ENCODE peak calls at places on chromosome 5, in five cellular contexts. One of them, this sample, is unnamed.

GRCh38 chr5:150488519-150489357 is 19.2 kb upstream of the NDST1 start:
- DNase-seq in GM12878: no peak
- DNase-seq in SK-N-SH: no peak
- DNase-seq in HepG2: no peak
- DNase-seq in K562: peak
- DNase-seq in this sample: no peak

GRCh38 chr5:10825897-10826644 is 65.0 kb upstream of the DAP start:
- DNase-seq in K562: peak
- DNase-seq in HepG2: no peak
- DNase-seq in SK-N-SH: no peak
- DNase-seq in GM12878: no peak
- DNase-seq in this sample: no peak

GRCh38 chr5:1368756-1369155 is 23.9 kb upstream of the CLPTM1L start:
- DNase-seq in GM12878: no peak
- DNase-seq in HepG2: no peak
- DNase-seq in K562: no peak
- DNase-seq in SK-N-SH: no peak
- DNase-seq in this sample: no peak

GRCh38 chr5:15513379-15513778 is 13.4 kb downstream of the FBXL7 start:
- DNase-seq in SK-N-SH: peak
- DNase-seq in HepG2: no peak
- DNase-seq in K562: no peak
- DNase-seq in GM12878: no peak
- DNase-seq in this sample: no peak

GRCh38 chr5:134586866-134587524 is 45.6 kb downstream of the SAR1B start:
- DNase-seq in K562: peak
- DNase-seq in HepG2: peak
- DNase-seq in GM12878: peak
- DNase-seq in SK-N-SH: peak
- DNase-seq in this sample: peak

GRCh38 chr5:143117821-143118220 is 285.7 kb downstream of the NR3C1 start:
- DNase-seq in GM12878: no peak
- DNase-seq in HepG2: no peak
- DNase-seq in K562: no peak
- DNase-seq in SK-N-SH: no peak
- DNase-seq in this sample: no peak

GRCh38 chr5:173029499-173029921 is 26.6 kb upstream of the CREBRF start:
- DNase-seq in HepG2: no peak
- DNase-seq in K562: peak
- DNase-seq in GM12878: no peak
- DNase-seq in SK-N-SH: no peak
- DNase-seq in this sample: no peak

GRCh38 chr5:96976-97640 is 5.1 kb downstream of the PLEKHG4B start:
- DNase-seq in HepG2: no peak
- DNase-seq in GM12878: no peak
- DNase-seq in K562: no peak
- DNase-seq in SK-N-SH: no peak
- DNase-seq in this sample: no peak

GRCh38 chr5:11400312-11400711 is 503.9 kb downstream of the CTNND2 start:
- DNase-seq in GM12878: no peak
- DNase-seq in K562: no peak
- DNase-seq in HepG2: no peak
- DNase-seq in SK-N-SH: no peak
- DNase-seq in this sample: no peak

GRCh38 chr5:123358751-123359150 is 64.5 kb downstream of the CEP120 start:
- DNase-seq in HepG2: no peak
- DNase-seq in GM12878: no peak
- DNase-seq in SK-N-SH: no peak
- DNase-seq in K562: no peak
- DNase-seq in this sample: no peak

GRCh38 chr5:159915913-159916840 is at the start of gene ADRA1B:
- DNase-seq in HepG2: peak
- DNase-seq in SK-N-SH: peak
- DNase-seq in GM12878: no peak
- DNase-seq in K562: peak
- DNase-seq in this sample: peak

GRCh38 chr5:170025853-170026252 is 45.6 kb upstream of the INSYN2B start:
- DNase-seq in K562: no peak
- DNase-seq in HepG2: no peak
- DNase-seq in GM12878: no peak
- DNase-seq in SK-N-SH: no peak
- DNase-seq in this sample: no peak

GRCh38 chr5:138455191-138455930 is 9.9 kb upstream of the EGR1 start:
- DNase-seq in GM12878: no peak
- DNase-seq in HepG2: no peak
- DNase-seq in K562: no peak
- DNase-seq in SK-N-SH: no peak
- DNase-seq in this sample: no peak

GRCh38 chr5:53782620-53783019 is 222.2 kb downstream of the NDUFS4 start:
- DNase-seq in GM12878: no peak
- DNase-seq in HepG2: no peak
- DNase-seq in SK-N-SH: no peak
- DNase-seq in K562: no peak
- DNase-seq in this sample: no peak

GRCh38 chr5:128536861-128537305 is 1.2 kb downstream of the FBN2 start:
- DNase-seq in HepG2: no peak
- DNase-seq in GM12878: no peak
- DNase-seq in SK-N-SH: peak
- DNase-seq in K562: no peak
- DNase-seq in this sample: peak

GRCh38 chr5:122067330-122067885 is 10.7 kb downstream of the LOX start:
- DNase-seq in HepG2: no peak
- DNase-seq in GM12878: no peak
- DNase-seq in K562: no peak
- DNase-seq in SK-N-SH: no peak
- DNase-seq in this sample: no peak

GRCh38 chr5:157600252-157600651 is 24.7 kb upstream of the ADAM19 start:
- DNase-seq in SK-N-SH: no peak
- DNase-seq in HepG2: no peak
- DNase-seq in GM12878: no peak
- DNase-seq in K562: no peak
- DNase-seq in this sample: no peak

GRCh38 chr5:137190031-137190430 is 309.1 kb downstream of the SPOCK1 start:
- DNase-seq in SK-N-SH: no peak
- DNase-seq in GM12878: no peak
- DNase-seq in K562: no peak
- DNase-seq in HepG2: no peak
- DNase-seq in this sample: no peak

GRCh38 chr5:88770290-88771257 is 112.4 kb downstream of the MEF2C start:
- DNase-seq in GM12878: no peak
- DNase-seq in K562: no peak
- DNase-seq in SK-N-SH: no peak
- DNase-seq in HepG2: no peak
- DNase-seq in this sample: no peak

GRCh38 chr5:175728885-175729828 is 71.3 kb downstream of the HRH2 start:
- DNase-seq in GM12878: no peak
- DNase-seq in SK-N-SH: peak
- DNase-seq in K562: peak
- DNase-seq in HepG2: no peak
- DNase-seq in this sample: no peak

GRCh38 chr5:149618581-149619248 is 37.4 kb downstream of the ARHGEF37 start:
- DNase-seq in GM12878: peak
- DNase-seq in SK-N-SH: peak
- DNase-seq in HepG2: peak
- DNase-seq in K562: peak
- DNase-seq in this sample: peak

DNA sequence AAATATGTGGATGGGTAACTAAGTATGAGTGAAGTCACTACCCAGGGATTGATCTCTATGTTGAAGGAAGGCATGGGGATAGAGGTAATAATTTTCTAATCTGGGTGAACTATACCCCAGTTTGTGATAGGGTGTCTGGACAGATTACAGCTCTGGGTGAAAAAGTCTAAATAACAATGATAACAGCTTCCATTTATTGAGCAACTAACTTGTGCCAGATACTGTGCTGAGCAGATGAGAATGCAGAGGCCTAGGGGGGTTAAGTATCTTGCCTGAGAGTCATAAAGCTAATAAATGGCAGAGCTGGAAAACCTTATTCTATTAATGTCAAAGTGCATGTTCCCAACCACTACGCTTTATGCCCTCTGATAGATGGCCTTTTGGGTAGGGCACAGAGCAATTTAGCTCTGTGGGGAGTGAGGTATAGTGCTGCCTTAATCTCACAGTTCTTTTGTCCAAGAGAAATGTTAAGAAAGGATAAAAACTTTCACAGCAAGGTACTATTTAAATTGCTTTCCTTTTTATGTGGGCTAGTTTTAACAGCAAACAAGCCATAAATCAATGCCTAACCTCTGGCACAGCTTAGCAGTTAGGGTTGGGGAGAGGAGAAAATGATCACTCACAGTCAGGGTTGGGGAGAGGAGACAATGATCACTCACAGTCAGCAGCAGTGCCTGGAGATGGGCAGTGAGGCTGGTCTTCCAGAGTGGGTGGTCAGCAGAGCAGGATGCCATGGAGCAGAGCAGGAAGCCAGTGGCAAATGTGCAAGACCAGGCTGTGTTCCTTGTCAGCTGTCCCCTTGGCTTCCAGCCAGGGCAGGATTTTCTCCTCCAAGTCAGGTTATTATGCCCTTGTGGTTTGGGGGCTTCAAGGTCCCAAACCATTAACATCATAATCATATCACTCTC is 187.0 kb downstream of the CARTPT start:
- DNase-seq in HepG2: no peak
- DNase-seq in GM12878: no peak
- DNase-seq in K562: no peak
- DNase-seq in SK-N-SH: peak
- DNase-seq in this sample: peak
- TF ChIP-seq FOXM1 in HepG2: no peak
- TF ChIP-seq FOXM1 in GM12878: no peak
- TF ChIP-seq FOXM1 in K562: no peak
- TF ChIP-seq FOXM1 in SK-N-SH: no peak
- TF ChIP-seq FOXM1 in this sample: no peak

GRCh38 chr5:55450050-55450765 is 84.6 kb downstream of the PLPP1 start:
- DNase-seq in GM12878: no peak
- DNase-seq in HepG2: no peak
- DNase-seq in SK-N-SH: no peak
- DNase-seq in K562: no peak
- DNase-seq in this sample: no peak
- TF ChIP-seq FOXM1 in GM12878: no peak
- TF ChIP-seq FOXM1 in HepG2: no peak
- TF ChIP-seq FOXM1 in SK-N-SH: no peak
- TF ChIP-seq FOXM1 in K562: no peak
- TF ChIP-seq FOXM1 in this sample: no peak

DNA sequence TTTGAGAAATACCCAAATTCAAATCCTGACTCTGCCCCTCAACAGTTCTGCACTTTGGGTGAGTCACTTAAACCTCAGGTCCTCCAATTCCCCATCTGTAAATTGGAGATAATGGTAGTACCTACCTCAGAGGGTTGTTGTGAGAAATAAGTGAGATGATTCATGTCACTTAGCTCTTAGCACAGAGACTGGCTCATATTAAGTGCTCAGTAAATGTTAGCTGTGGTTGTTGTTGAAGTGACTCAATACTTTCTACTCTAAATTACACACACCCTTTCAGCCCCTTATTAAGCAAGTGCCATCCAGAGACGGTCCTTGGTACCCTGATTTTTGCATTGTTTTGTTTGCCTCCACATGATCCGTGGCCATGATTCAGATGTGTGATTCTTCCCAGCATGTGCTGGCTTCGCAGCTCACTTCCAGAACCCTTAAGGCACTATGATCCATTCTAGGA is 5.3 kb downstream of the SH3RF2 start:
- DNase-seq in K562: no peak
- DNase-seq in HepG2: no peak
- DNase-seq in SK-N-SH: no peak
- DNase-seq in GM12878: no peak
- DNase-seq in this sample: no peak
- TF ChIP-seq FOXM1 in K562: no peak
- TF ChIP-seq FOXM1 in HepG2: no peak
- TF ChIP-seq FOXM1 in SK-N-SH: no peak
- TF ChIP-seq FOXM1 in GM12878: no peak
- TF ChIP-seq FOXM1 in this sample: no peak

GRCh38 chr5:61802456-61802855 is 470.4 kb downstream of the ZSWIM6 start:
- DNase-seq in HepG2: no peak
- DNase-seq in GM12878: no peak
- DNase-seq in K562: no peak
- DNase-seq in SK-N-SH: no peak
- DNase-seq in this sample: no peak

GRCh38 chr5:61796773-61797172 is 464.7 kb downstream of the ZSWIM6 start:
- DNase-seq in K562: no peak
- DNase-seq in HepG2: no peak
- DNase-seq in SK-N-SH: no peak
- DNase-seq in GM12878: no peak
- DNase-seq in this sample: no peak

GRCh38 chr5:61805101-61805500 is 473.0 kb downstream of the ZSWIM6 start:
- DNase-seq in SK-N-SH: no peak
- DNase-seq in HepG2: no peak
- DNase-seq in GM12878: no peak
- DNase-seq in K562: no peak
- DNase-seq in this sample: no peak

GRCh38 chr5:61801174-61801573 is 469.1 kb downstream of the ZSWIM6 start:
- DNase-seq in K562: no peak
- DNase-seq in GM12878: no peak
- DNase-seq in HepG2: no peak
- DNase-seq in SK-N-SH: no peak
- DNase-seq in this sample: no peak

GRCh38 chr5:61800450-61800849 is 468.4 kb downstream of the ZSWIM6 start:
- DNase-seq in HepG2: no peak
- DNase-seq in GM12878: no peak
- DNase-seq in K562: no peak
- DNase-seq in SK-N-SH: no peak
- DNase-seq in this sample: no peak
- TF ChIP-seq FOXM1 in HepG2: no peak
- TF ChIP-seq FOXM1 in GM12878: no peak
- TF ChIP-seq FOXM1 in K562: no peak
- TF ChIP-seq FOXM1 in SK-N-SH: no peak
- TF ChIP-seq FOXM1 in this sample: no peak

GRCh38 chr5:140338336-140338735 is 8.1 kb downstream of the HBEGF start:
- DNase-seq in HepG2: no peak
- DNase-seq in SK-N-SH: no peak
- DNase-seq in GM12878: no peak
- DNase-seq in K562: no peak
- DNase-seq in this sample: no peak
- TF ChIP-seq FOXM1 in HepG2: no peak
- TF ChIP-seq FOXM1 in SK-N-SH: no peak
- TF ChIP-seq FOXM1 in GM12878: no peak
- TF ChIP-seq FOXM1 in K562: no peak
- TF ChIP-seq FOXM1 in this sample: no peak

DNA sequence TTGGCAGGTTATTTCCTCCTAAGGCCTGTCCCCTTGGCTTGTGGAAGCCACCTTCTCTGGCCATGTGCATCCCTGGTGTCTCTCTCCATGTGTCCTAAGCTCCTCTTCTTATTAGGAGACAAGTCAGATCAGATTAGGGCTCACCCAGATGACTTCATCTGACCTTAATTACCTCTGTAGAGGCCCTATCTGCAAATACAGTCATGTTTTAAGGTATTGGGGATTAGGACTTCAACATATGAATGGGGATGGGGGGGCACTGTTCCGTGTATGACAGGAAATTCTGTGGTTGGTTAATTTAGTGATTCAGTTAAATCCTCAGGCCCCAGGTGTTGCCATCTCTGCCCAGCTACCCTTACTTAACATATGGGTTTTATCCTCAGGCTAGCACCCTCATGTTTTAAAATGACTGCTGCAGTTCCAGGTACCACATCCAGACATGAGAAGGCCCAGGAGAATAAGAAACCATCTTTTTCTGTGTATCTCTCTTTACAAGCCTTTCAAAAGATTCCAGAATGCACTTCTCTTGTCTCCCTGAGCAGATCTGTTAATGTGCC is 51.9 kb upstream of the RAI14 start:
- DNase-seq in GM12878: no peak
- DNase-seq in SK-N-SH: no peak
- DNase-seq in HepG2: no peak
- DNase-seq in K562: no peak
- DNase-seq in this sample: no peak
- TF ChIP-seq FOXM1 in GM12878: no peak
- TF ChIP-seq FOXM1 in SK-N-SH: no peak
- TF ChIP-seq FOXM1 in HepG2: no peak
- TF ChIP-seq FOXM1 in K562: no peak
- TF ChIP-seq FOXM1 in this sample: no peak

GRCh38 chr5:107444327-107444726 is 226.4 kb downstream of the EFNA5 start:
- DNase-seq in GM12878: no peak
- DNase-seq in K562: no peak
- DNase-seq in SK-N-SH: no peak
- DNase-seq in HepG2: no peak
- DNase-seq in this sample: no peak
- TF ChIP-seq FOXM1 in GM12878: no peak
- TF ChIP-seq FOXM1 in K562: no peak
- TF ChIP-seq FOXM1 in SK-N-SH: no peak
- TF ChIP-seq FOXM1 in HepG2: no peak
- TF ChIP-seq FOXM1 in this sample: no peak